ENCODE peak calls at places on chromosomes 3 and 15, in ten cellular contexts. T is SK-N-SH, F is stomach, Z is transverse colon, D is GM12878, K is suprapubic skin, V is A549, N is tibial nerve, E is K562, P is upper lobe of left lung. R is an unnamed sample.

GRCh38 chr15:56047354-56047753 is 53.9 kb upstream of the NEDD4 start:
- DNase-seq in T (no peak), F (no peak), Z (no peak), D (no peak), K (no peak), V (no peak), N (no peak), E (no peak), P (no peak), R (no peak)

GRCh38 chr3:45417949-45418847 is 29.8 kb downstream of the LARS2 start:
- DNase-seq in T (no peak), F (peak), Z (peak), D (no peak), K (no peak), V (no peak), N (no peak), E (no peak), P (no peak), R (no peak)

GRCh38 chr3:16134173-16134928 is 40.1 kb upstream of the GALNT15 start:
- DNase-seq in T (no peak), F (no peak), Z (no peak), D (no peak), K (no peak), V (no peak), N (no peak), E (no peak), P (no peak), R (no peak)

GRCh38 chr3:9248232-9249191 is 934 bp downstream of the SRGAP3 start:
- DNase-seq in T (peak), F (peak), Z (peak), D (no peak), K (no peak), V (no peak), N (no peak), E (no peak), P (no peak), R (no peak)

GRCh38 chr3:64977308-64978100 is 289.7 kb upstream of the ADAMTS9 start:
- DNase-seq in T (no peak), F (no peak), Z (no peak), D (no peak), K (no peak), V (no peak), N (no peak), E (no peak), P (no peak), R (no peak)

GRCh38 chr3:134311265-134311664 is 60.6 kb upstream of the RYK start:
- DNase-seq in T (no peak), F (no peak), Z (no peak), D (no peak), K (no peak), V (no peak), N (no peak), E (no peak), P (no peak), R (no peak)

GRCh38 chr3:186854146-186854545 is 11.6 kb downstream of the ADIPOQ start:
- DNase-seq in T (no peak), F (no peak), Z (no peak), D (no peak), K (no peak), V (no peak), N (no peak), E (no peak), P (no peak), R (no peak)

GRCh38 chr3:185732782-185733181 is 92.1 kb downstream of the IGF2BP2 start:
- DNase-seq in T (no peak), F (no peak), Z (no peak), D (no peak), K (no peak), V (no peak), N (no peak), E (no peak), P (no peak), R (no peak)

GRCh38 chr15:62430552-62430951 is 265.5 kb upstream of the C2CD4B start:
- DNase-seq in T (no peak), F (no peak), Z (no peak), D (no peak), K (no peak), V (no peak), N (no peak), E (no peak), P (no peak), R (no peak)

GRCh38 chr3:88113311-88114162 is 36.2 kb upstream of the C3orf38 start:
- DNase-seq in T (peak), F (peak), Z (peak), D (peak), K (no peak), V (peak), N (peak), E (peak), P (peak), R (no peak)

GRCh38 chr15:89777821-89778380 is 1.8 kb downstream of the MESP2 start:
- DNase-seq in T (peak), F (no peak), Z (no peak), D (no peak), K (no peak), V (no peak), N (no peak), E (no peak), P (no peak), R (no peak)

GRCh38 chr15:50627351-50628055 is 59.1 kb downstream of the TRPM7 start:
- DNase-seq in T (no peak), F (no peak), Z (no peak), D (no peak), K (no peak), V (no peak), N (no peak), E (no peak), P (no peak), R (no peak)

GRCh38 chr3:69746119-69746518 is 6.9 kb downstream of the MITF start:
- DNase-seq in T (no peak), F (no peak), Z (no peak), D (no peak), K (no peak), V (no peak), N (no peak), E (no peak), P (no peak), R (no peak)

GRCh38 chr15:100849021-100849831 is 30.4 kb upstream of the ALDH1A3 start:
- DNase-seq in T (no peak), F (peak), Z (peak), D (no peak), K (no peak), V (peak), N (no peak), E (peak), P (peak), R (no peak)

GRCh38 chr15:71575474-71576045 is 234.8 kb upstream of the NR2E3 start:
- DNase-seq in T (peak), F (no peak), Z (no peak), D (no peak), K (no peak), V (peak), N (no peak), E (no peak), P (no peak), R (no peak)

GRCh38 chr3:18703798-18704197 is 278.7 kb upstream of the SATB1 start:
- DNase-seq in T (no peak), F (no peak), Z (no peak), D (no peak), K (no peak), V (no peak), N (no peak), E (no peak), P (no peak), R (no peak)

GRCh38 chr3:80733522-80734176 is 965.9 kb upstream of the ROBO1 start:
- DNase-seq in T (no peak), F (peak), Z (peak), D (no peak), K (no peak), V (peak), N (no peak), E (peak), P (no peak), R (no peak)

GRCh38 chr3:15399970-15400369 is 27.4 kb downstream of the METTL6 start:
- DNase-seq in T (no peak), F (no peak), Z (no peak), D (no peak), K (no peak), V (no peak), N (no peak), E (no peak), P (no peak), R (no peak)

GRCh38 chr3:42492508-42493080 is 9.8 kb upstream of the VIPR1 start:
- DNase-seq in T (no peak), F (no peak), Z (no peak), D (no peak), K (peak), V (no peak), N (no peak), E (no peak), P (peak), R (no peak)

GRCh38 chr3:150300376-150300775 is 107.7 kb upstream of the TSC22D2 start:
- DNase-seq in T (no peak), F (no peak), Z (no peak), D (no peak), K (no peak), V (peak), N (no peak), E (no peak), P (no peak), R (no peak)

GRCh38 chr3:187741403-187742350 is 3.6 kb downstream of the BCL6 start:
- DNase-seq in T (peak), F (peak), Z (peak), D (no peak), K (peak), V (peak), N (peak), E (peak), P (peak), R (peak)

GRCh38 chr15:56732135-56732880 is 1.0 kb downstream of the ZNF280D start:
- DNase-seq in T (peak), F (no peak), Z (peak), D (no peak), K (no peak), V (peak), N (no peak), E (peak), P (no peak), R (no peak)

GRCh38 chr3:155110996-155111901 is 31.1 kb downstream of the MME start:
- DNase-seq in T (no peak), F (no peak), Z (no peak), D (no peak), K (no peak), V (no peak), N (no peak), E (no peak), P (no peak), R (no peak)

GRCh38 chr3:15051531-15051930 is 13.6 kb downstream of the MRPS25 start:
- DNase-seq in T (peak), F (peak), Z (peak), D (no peak), K (no peak), V (peak), N (no peak), E (peak), P (peak), R (no peak)

GRCh38 chr15:40054746-40055575 is 16.0 kb upstream of the SRP14 start:
- DNase-seq in T (no peak), F (peak), Z (peak), D (no peak), K (no peak), V (no peak), N (no peak), E (no peak), P (peak), R (no peak)

GRCh38 chr3:10008588-10009344 is 17.5 kb upstream of the FANCD2 start:
- DNase-seq in T (peak), F (peak), Z (peak), D (no peak), K (peak), V (peak), N (peak), E (peak), P (peak), R (peak)

GRCh38 chr3:41002104-41002503 is 197.2 kb upstream of the CTNNB1 start:
- DNase-seq in T (no peak), F (no peak), Z (no peak), D (no peak), K (no peak), V (no peak), N (no peak), E (no peak), P (no peak), R (no peak)

DNA sequence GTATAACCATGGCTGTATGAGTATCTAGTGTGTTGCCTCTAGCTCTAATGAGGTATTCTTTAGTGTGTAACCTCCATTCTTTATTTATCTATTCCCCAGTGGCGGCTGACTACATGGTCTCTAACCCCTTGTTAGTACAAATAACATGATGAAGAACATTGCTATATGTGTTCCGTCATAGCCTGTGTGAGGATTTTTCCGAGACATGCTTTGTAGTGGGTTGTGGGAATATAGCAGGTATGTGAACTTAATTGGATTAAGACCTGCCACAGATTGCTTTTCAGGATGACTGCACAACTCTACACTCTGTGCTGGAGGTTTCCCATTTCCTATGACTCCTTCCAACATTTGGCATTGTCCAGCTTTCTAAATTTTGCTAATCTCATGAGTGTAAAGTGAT is 563.4 kb downstream of the ROBO1 start:
- DNase-seq in T (no peak), F (no peak), Z (no peak), D (no peak), K (no peak), V (no peak), N (no peak), E (no peak), P (no peak), R (no peak)
- TF ChIP-seq EP300 in T (no peak), F (no peak), Z (no peak), D (no peak), K (no peak), V (no peak), N (no peak), E (no peak), P (no peak), R (no peak)

GRCh38 chr15:98717942-98718341 is 69.6 kb downstream of the IGF1R start:
- DNase-seq in T (no peak), F (no peak), Z (no peak), D (no peak), K (no peak), V (no peak), N (no peak), E (no peak), P (no peak), R (no peak)

GRCh38 chr15:98713585-98714001 is 65.3 kb downstream of the IGF1R start:
- DNase-seq in T (no peak), F (peak), Z (peak), D (peak), K (no peak), V (no peak), N (no peak), E (no peak), P (peak), R (no peak)

GRCh38 chr15:98714906-98715305 is 66.6 kb downstream of the IGF1R start:
- DNase-seq in T (no peak), F (no peak), Z (no peak), D (no peak), K (no peak), V (no peak), N (no peak), E (no peak), P (no peak), R (no peak)

GRCh38 chr15:98715401-98715800 is 67.1 kb downstream of the IGF1R start:
- DNase-seq in T (no peak), F (no peak), Z (no peak), D (no peak), K (no peak), V (no peak), N (no peak), E (no peak), P (no peak), R (no peak)

DNA sequence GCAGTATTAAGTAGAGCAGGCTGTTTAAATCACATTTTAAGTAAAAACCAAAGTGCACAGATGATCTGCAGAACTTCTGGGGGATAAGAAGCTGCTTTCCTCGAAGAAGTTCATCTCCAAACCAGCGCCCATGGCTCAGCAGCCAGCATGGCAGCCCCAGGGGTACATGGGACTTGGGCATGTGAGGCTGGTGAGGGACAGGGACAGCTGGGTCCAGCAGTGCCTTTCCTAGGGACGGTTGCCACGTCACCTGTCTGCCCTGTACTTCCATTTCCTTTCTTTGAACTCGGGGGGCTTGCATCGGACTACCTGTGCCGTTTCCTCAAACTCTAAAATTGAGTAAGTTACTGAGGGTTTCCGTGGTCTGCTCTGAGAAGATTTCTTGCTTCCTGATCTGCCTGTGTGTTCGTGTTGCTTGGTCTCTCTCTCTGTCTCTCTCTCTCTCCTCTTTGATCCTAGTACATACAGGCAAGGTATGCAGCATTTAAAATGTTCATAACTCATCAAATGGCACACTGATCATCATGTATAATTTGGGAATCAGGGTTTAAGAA is 67.6 kb downstream of the IGF1R start:
- DNase-seq in T (no peak), F (no peak), Z (no peak), D (no peak), K (no peak), V (no peak), N (no peak), E (no peak), P (no peak), R (no peak)
- H3K27ac ChIP-seq in T (no peak), F (no peak), Z (peak), D (no peak), K (peak), V (no peak), N (peak), E (no peak), P (no peak), R (no peak)

GRCh38 chr3:143016321-143016972 is 15.1 kb downstream of the U2SURP start:
- DNase-seq in T (no peak), F (no peak), Z (no peak), D (no peak), K (no peak), V (no peak), N (no peak), E (no peak), P (no peak), R (no peak)
- TF ChIP-seq EP300 in T (no peak), F (no peak), Z (no peak), D (no peak), K (no peak), V (no peak), N (no peak), E (no peak), P (no peak), R (no peak)

GRCh38 chr15:73200339-73200738 is 148.1 kb downstream of the NEO1 start:
- DNase-seq in T (no peak), F (no peak), Z (no peak), D (no peak), K (no peak), V (no peak), N (no peak), E (no peak), P (no peak), R (no peak)

GRCh38 chr15:73190189-73190601 is 137.9 kb downstream of the NEO1 start:
- DNase-seq in T (no peak), F (no peak), Z (no peak), D (no peak), K (no peak), V (no peak), N (no peak), E (peak), P (no peak), R (no peak)

DNA sequence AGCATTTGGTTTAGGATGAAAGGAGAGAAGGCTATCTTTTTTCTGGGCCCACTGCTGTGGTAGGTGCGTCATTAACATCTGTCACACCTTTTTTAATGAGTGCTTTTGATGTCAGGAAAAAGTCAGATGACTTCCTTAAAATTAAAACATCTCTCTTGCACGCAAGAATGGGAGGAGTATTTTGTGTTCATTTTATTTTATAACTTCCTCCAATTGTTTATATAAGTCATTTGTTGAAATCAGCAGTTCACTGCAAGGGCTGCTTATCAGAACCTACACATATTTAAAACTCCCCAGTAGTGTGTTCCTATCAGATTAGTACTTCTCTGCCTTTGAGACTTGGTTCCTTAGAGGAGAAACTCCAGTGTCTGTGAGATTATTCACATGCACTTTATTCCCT is 143.8 kb downstream of the NEO1 start:
- DNase-seq in T (no peak), F (no peak), Z (no peak), D (no peak), K (no peak), V (no peak), N (no peak), E (peak), P (no peak), R (no peak)
- H3K27ac ChIP-seq in T (no peak), F (peak), Z (no peak), D (no peak), K (no peak), V (no peak), N (no peak), E (no peak), P (no peak), R (no peak)

GRCh38 chr3:160176923-160177322 is 48.3 kb upstream of the C3orf80 start:
- DNase-seq in T (no peak), F (no peak), Z (no peak), D (no peak), K (no peak), V (no peak), N (no peak), E (no peak), P (no peak), R (no peak)
- TF ChIP-seq EP300 in T (no peak), F (no peak), Z (no peak), D (no peak), K (no peak), V (no peak), N (no peak), E (no peak), P (no peak), R (no peak)

GRCh38 chr3:38687306-38687705 is 37.8 kb upstream of the SCN5A start:
- DNase-seq in T (no peak), F (no peak), Z (no peak), D (no peak), K (no peak), V (no peak), N (no peak), E (no peak), P (no peak), R (no peak)
- H3K27ac ChIP-seq in T (no peak), F (no peak), Z (no peak), D (no peak), K (no peak), V (no peak), N (no peak), E (no peak), P (no peak), R (no peak)

GRCh38 chr15:48285329-48286214 is 45.7 kb upstream of the DUT start:
- DNase-seq in T (peak), F (peak), Z (peak), D (peak), K (no peak), V (peak), N (no peak), E (peak), P (peak), R (no peak)
- TF ChIP-seq EP300 in T (no peak), F (no peak), Z (no peak), D (no peak), K (no peak), V (no peak), N (no peak), E (no peak), P (no peak), R (no peak)

GRCh38 chr3:147390589-147391569 is 15.5 kb downstream of the ZIC4 start:
- DNase-seq in T (no peak), F (no peak), Z (no peak), D (no peak), K (no peak), V (no peak), N (no peak), E (no peak), P (no peak), R (no peak)
- H3K27ac ChIP-seq in T (no peak), F (no peak), Z (no peak), D (no peak), K (no peak), V (no peak), N (no peak), E (no peak), P (no peak), R (no peak)

DNA sequence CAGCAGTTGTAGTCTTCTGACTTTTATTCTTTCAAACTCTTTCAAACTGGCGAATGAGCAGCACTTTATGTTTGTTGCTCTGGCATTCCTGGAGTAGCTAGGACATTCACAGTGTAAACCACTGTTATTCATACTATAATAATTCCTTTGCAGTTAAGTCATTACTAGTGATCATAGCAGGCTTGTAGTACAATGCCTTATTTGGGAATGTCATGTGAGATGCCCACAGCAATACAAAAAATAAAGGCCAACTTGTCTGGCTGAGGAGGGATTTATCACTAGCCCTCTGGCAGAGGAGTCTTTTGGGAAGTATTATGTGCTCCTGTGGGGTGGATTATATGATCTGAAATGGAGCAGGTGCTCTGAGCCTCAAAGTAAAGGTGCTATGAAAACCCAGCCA is 197.2 kb downstream of the VGLL3 start:
- DNase-seq in T (no peak), F (no peak), Z (no peak), D (no peak), K (no peak), V (peak), N (no peak), E (no peak), P (no peak), R (no peak)
- TF ChIP-seq EP300 in T (no peak), F (no peak), Z (no peak), D (no peak), K (no peak), V (no peak), N (peak), E (no peak), P (no peak), R (peak)

R was measured in ovary.